ENCODE peak calls at places on chromosome 12, in eight cellular contexts. One of them, this sample, is unnamed. For H3K4me1, the result is how much of the 10 kb centered on the place peaks cover.

GRCh38 chr12:79358716-79359341 is 331.9 kb downstream of the PAWR start:
- DNase-seq in stomach: no peak
- DNase-seq in esophagus muscularis mucosa: no peak
- DNase-seq in A549: no peak
- DNase-seq in H1: no peak
- DNase-seq in transverse colon: no peak
- DNase-seq in HepG2: no peak
- DNase-seq in endothelial cell of umbilical vein: no peak
- DNase-seq in this sample: no peak

GRCh38 chr12:91940826-91941225 is 204.8 kb downstream of the BTG1 start:
- DNase-seq in stomach: no peak
- DNase-seq in esophagus muscularis mucosa: no peak
- DNase-seq in A549: no peak
- DNase-seq in H1: no peak
- DNase-seq in transverse colon: no peak
- DNase-seq in HepG2: no peak
- DNase-seq in endothelial cell of umbilical vein: no peak
- DNase-seq in this sample: no peak

GRCh38 chr12:6753772-6754356 is 923 bp upstream of the MLF2 start:
- DNase-seq in stomach: no peak
- DNase-seq in esophagus muscularis mucosa: no peak
- DNase-seq in A549: no peak
- DNase-seq in H1: no peak
- DNase-seq in transverse colon: no peak
- DNase-seq in HepG2: no peak
- DNase-seq in endothelial cell of umbilical vein: no peak
- DNase-seq in this sample: peak

GRCh38 chr12:5718680-5719079 is 226.4 kb downstream of the ANO2 start:
- DNase-seq in stomach: no peak
- DNase-seq in esophagus muscularis mucosa: no peak
- DNase-seq in A549: no peak
- DNase-seq in H1: no peak
- DNase-seq in transverse colon: no peak
- DNase-seq in HepG2: no peak
- DNase-seq in endothelial cell of umbilical vein: peak
- DNase-seq in this sample: peak

GRCh38 chr12:69779928-69780327 is 41.3 kb downstream of the RAB3IP start:
- DNase-seq in stomach: no peak
- DNase-seq in esophagus muscularis mucosa: no peak
- DNase-seq in A549: peak
- DNase-seq in H1: peak
- DNase-seq in transverse colon: no peak
- DNase-seq in HepG2: no peak
- DNase-seq in endothelial cell of umbilical vein: peak
- DNase-seq in this sample: no peak

GRCh38 chr12:46005823-46006222 is 15.4 kb upstream of the SCAF11 start:
- DNase-seq in stomach: no peak
- DNase-seq in esophagus muscularis mucosa: no peak
- DNase-seq in A549: no peak
- DNase-seq in H1: no peak
- DNase-seq in transverse colon: no peak
- DNase-seq in HepG2: no peak
- DNase-seq in endothelial cell of umbilical vein: no peak
- DNase-seq in this sample: no peak

GRCh38 chr12:101436146-101436545 is 28.6 kb upstream of the ARL1 start:
- DNase-seq in stomach: no peak
- DNase-seq in esophagus muscularis mucosa: no peak
- DNase-seq in A549: no peak
- DNase-seq in H1: no peak
- DNase-seq in transverse colon: no peak
- DNase-seq in HepG2: no peak
- DNase-seq in endothelial cell of umbilical vein: no peak
- DNase-seq in this sample: no peak

GRCh38 chr12:9869307-9870161 is at the start of gene CLEC2B:
- DNase-seq in stomach: no peak
- DNase-seq in esophagus muscularis mucosa: no peak
- DNase-seq in A549: peak
- DNase-seq in H1: no peak
- DNase-seq in transverse colon: no peak
- DNase-seq in HepG2: no peak
- DNase-seq in endothelial cell of umbilical vein: peak
- DNase-seq in this sample: no peak

GRCh38 chr12:19203013-19203412 is 73.5 kb downstream of the PLEKHA5 start:
- DNase-seq in stomach: no peak
- DNase-seq in esophagus muscularis mucosa: no peak
- DNase-seq in A549: no peak
- DNase-seq in H1: no peak
- DNase-seq in transverse colon: no peak
- DNase-seq in HepG2: no peak
- DNase-seq in endothelial cell of umbilical vein: no peak
- DNase-seq in this sample: no peak

GRCh38 chr12:93361159-93361919 is 16.4 kb upstream of the NUDT4 start:
- DNase-seq in stomach: no peak
- DNase-seq in esophagus muscularis mucosa: no peak
- DNase-seq in A549: no peak
- DNase-seq in H1: no peak
- DNase-seq in transverse colon: no peak
- DNase-seq in HepG2: no peak
- DNase-seq in endothelial cell of umbilical vein: no peak
- DNase-seq in this sample: no peak

GRCh38 chr12:43118881-43119280 is 433.1 kb downstream of the ADAMTS20 start:
- DNase-seq in stomach: no peak
- DNase-seq in esophagus muscularis mucosa: no peak
- DNase-seq in A549: no peak
- DNase-seq in H1: no peak
- DNase-seq in transverse colon: no peak
- DNase-seq in HepG2: no peak
- DNase-seq in endothelial cell of umbilical vein: no peak
- DNase-seq in this sample: no peak

GRCh38 chr12:45966486-45966885 is 23.9 kb downstream of the SCAF11 start:
- DNase-seq in stomach: no peak
- DNase-seq in esophagus muscularis mucosa: no peak
- DNase-seq in A549: peak
- DNase-seq in H1: no peak
- DNase-seq in transverse colon: no peak
- DNase-seq in HepG2: peak
- DNase-seq in endothelial cell of umbilical vein: peak
- DNase-seq in this sample: no peak

GRCh38 chr12:69332815-69333358 is 15.3 kb upstream of the LYZ start:
- DNase-seq in stomach: peak
- DNase-seq in esophagus muscularis mucosa: no peak
- DNase-seq in A549: peak
- DNase-seq in H1: no peak
- DNase-seq in transverse colon: no peak
- DNase-seq in HepG2: peak
- DNase-seq in endothelial cell of umbilical vein: no peak
- DNase-seq in this sample: peak

GRCh38 chr12:22525426-22525825 is 18.9 kb downstream of the C2CD5 start:
- DNase-seq in stomach: no peak
- DNase-seq in esophagus muscularis mucosa: no peak
- DNase-seq in A549: no peak
- DNase-seq in H1: no peak
- DNase-seq in transverse colon: no peak
- DNase-seq in HepG2: no peak
- DNase-seq in endothelial cell of umbilical vein: peak
- DNase-seq in this sample: no peak

GRCh38 chr12:20716985-20717384 is 21.9 kb downstream of the SLCO1C1 start:
- DNase-seq in stomach: no peak
- DNase-seq in esophagus muscularis mucosa: no peak
- DNase-seq in A549: no peak
- DNase-seq in H1: no peak
- DNase-seq in transverse colon: no peak
- DNase-seq in HepG2: no peak
- DNase-seq in endothelial cell of umbilical vein: no peak
- DNase-seq in this sample: no peak

GRCh38 chr12:1540690-1541089 is 53.7 kb downstream of the FBXL14 start:
- DNase-seq in stomach: no peak
- DNase-seq in esophagus muscularis mucosa: no peak
- DNase-seq in A549: no peak
- DNase-seq in H1: no peak
- DNase-seq in transverse colon: no peak
- DNase-seq in HepG2: peak
- DNase-seq in endothelial cell of umbilical vein: no peak
- DNase-seq in this sample: no peak

GRCh38 chr12:80821513-80822000 is 104.8 kb downstream of the MYF5 start:
- DNase-seq in stomach: no peak
- DNase-seq in esophagus muscularis mucosa: no peak
- DNase-seq in A549: no peak
- DNase-seq in H1: no peak
- DNase-seq in transverse colon: peak
- DNase-seq in HepG2: no peak
- DNase-seq in endothelial cell of umbilical vein: no peak
- DNase-seq in this sample: no peak

GRCh38 chr12:80818878-80819277 is 102.2 kb downstream of the MYF5 start:
- DNase-seq in stomach: no peak
- DNase-seq in esophagus muscularis mucosa: no peak
- DNase-seq in A549: no peak
- DNase-seq in H1: no peak
- DNase-seq in transverse colon: no peak
- DNase-seq in HepG2: no peak
- DNase-seq in endothelial cell of umbilical vein: no peak
- DNase-seq in this sample: no peak

GRCh38 chr12:80825506-80825905 is 108.8 kb downstream of the MYF5 start:
- DNase-seq in stomach: no peak
- DNase-seq in esophagus muscularis mucosa: no peak
- DNase-seq in A549: no peak
- DNase-seq in H1: no peak
- DNase-seq in transverse colon: no peak
- DNase-seq in HepG2: no peak
- DNase-seq in endothelial cell of umbilical vein: no peak
- DNase-seq in this sample: no peak

GRCh38 chr12:80823393-80823792 is 106.7 kb downstream of the MYF5 start:
- DNase-seq in stomach: no peak
- DNase-seq in esophagus muscularis mucosa: no peak
- DNase-seq in A549: no peak
- DNase-seq in H1: no peak
- DNase-seq in transverse colon: no peak
- DNase-seq in HepG2: no peak
- DNase-seq in endothelial cell of umbilical vein: no peak
- DNase-seq in this sample: no peak
- TF ChIP-seq POLR2A in stomach: no peak
- TF ChIP-seq POLR2A in esophagus muscularis mucosa: no peak
- TF ChIP-seq POLR2A in A549: peak
- TF ChIP-seq POLR2A in H1: no peak
- TF ChIP-seq POLR2A in transverse colon: no peak
- TF ChIP-seq POLR2A in HepG2: no peak
- TF ChIP-seq POLR2A in endothelial cell of umbilical vein: no peak
- TF ChIP-seq POLR2A in this sample: no peak

DNA sequence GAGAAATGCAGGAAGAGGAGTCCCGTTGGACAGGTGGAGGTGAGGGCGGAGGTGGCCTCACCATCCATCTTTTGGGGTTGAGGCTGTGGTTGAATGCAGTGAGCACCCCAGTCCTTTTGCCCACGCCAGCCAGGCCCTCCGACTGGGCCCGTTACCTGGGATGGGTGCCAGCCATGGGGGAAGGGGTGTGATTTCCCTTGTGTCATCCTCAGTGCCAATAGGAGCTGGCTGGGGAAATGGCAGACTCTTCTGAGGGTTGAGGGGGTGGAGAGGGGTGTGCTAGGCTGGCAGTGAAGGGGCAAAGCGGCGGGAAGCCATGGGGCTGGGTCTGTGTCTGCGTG is 9.6 kb downstream of the KCNH3 start:
- DNase-seq in stomach: no peak
- DNase-seq in esophagus muscularis mucosa: no peak
- DNase-seq in A549: no peak
- DNase-seq in H1: no peak
- DNase-seq in transverse colon: no peak
- DNase-seq in HepG2: no peak
- DNase-seq in endothelial cell of umbilical vein: no peak
- DNase-seq in this sample: no peak
- H3K4me3 ChIP-seq in stomach: peak
- H3K4me3 ChIP-seq in esophagus muscularis mucosa: peak
- H3K4me3 ChIP-seq in A549: no peak
- H3K4me3 ChIP-seq in H1: peak
- H3K4me3 ChIP-seq in transverse colon: no peak
- H3K4me3 ChIP-seq in HepG2: no peak
- H3K4me3 ChIP-seq in endothelial cell of umbilical vein: no peak
- H3K4me3 ChIP-seq in this sample: no peak

DNA sequence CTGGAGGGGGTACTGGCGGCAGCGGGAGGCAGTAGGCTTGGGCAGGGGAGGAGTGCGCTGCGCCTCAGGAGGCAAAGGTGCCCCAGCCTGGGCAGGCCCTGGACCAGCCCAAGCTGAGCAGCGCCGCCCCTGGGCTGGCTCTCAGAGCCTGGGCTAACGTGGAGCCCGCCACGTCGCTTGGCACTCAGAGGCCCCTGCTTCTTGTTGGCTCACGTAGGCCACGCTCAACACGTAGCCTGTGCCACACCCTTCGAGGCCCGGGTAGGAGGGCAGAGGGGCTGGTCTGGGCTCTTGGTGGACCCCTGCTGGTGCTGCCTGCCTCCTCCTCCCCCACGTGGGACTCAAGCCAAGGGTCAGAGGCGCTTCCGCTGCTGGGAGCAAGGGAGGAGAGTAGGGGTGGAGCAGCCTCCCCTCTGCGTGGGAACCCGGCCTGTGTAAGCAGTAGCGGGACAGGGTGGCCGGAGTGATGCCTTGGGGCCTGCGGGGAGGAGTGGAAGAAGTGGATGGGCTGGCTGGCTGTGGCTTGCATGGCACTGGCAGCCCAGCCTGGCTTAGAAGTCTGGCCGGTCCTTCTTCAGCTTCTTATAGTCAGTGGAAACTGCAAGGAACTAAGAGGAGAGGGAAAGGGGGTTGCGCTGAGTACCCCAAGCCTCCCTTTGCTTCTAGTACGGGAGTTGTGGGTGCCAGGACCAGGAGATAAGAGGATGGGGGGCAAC is 5.7 kb downstream of the SHMT2 start:
- DNase-seq in stomach: peak
- DNase-seq in esophagus muscularis mucosa: no peak
- DNase-seq in A549: no peak
- DNase-seq in H1: no peak
- DNase-seq in transverse colon: no peak
- DNase-seq in HepG2: peak
- DNase-seq in endothelial cell of umbilical vein: peak
- DNase-seq in this sample: no peak
- H3K4me1 ChIP-seq in stomach: half or more
- H3K4me1 ChIP-seq in esophagus muscularis mucosa: under half
- H3K4me1 ChIP-seq in A549: under half
- H3K4me1 ChIP-seq in H1: under half
- H3K4me1 ChIP-seq in transverse colon: under half
- H3K4me1 ChIP-seq in HepG2: half or more
- H3K4me1 ChIP-seq in endothelial cell of umbilical vein: under half
- H3K4me1 ChIP-seq in this sample: under half

GRCh38 chr12:75334384-75335030 is at the start of gene GLIPR1L1:
- DNase-seq in stomach: peak
- DNase-seq in esophagus muscularis mucosa: peak
- DNase-seq in A549: peak
- DNase-seq in H1: peak
- DNase-seq in transverse colon: peak
- DNase-seq in HepG2: peak
- DNase-seq in endothelial cell of umbilical vein: peak
- DNase-seq in this sample: peak

GRCh38 chr12:75327642-75328041 is 2.5 kb downstream of the CAPS2 start:
- DNase-seq in stomach: no peak
- DNase-seq in esophagus muscularis mucosa: no peak
- DNase-seq in A549: no peak
- DNase-seq in H1: no peak
- DNase-seq in transverse colon: no peak
- DNase-seq in HepG2: no peak
- DNase-seq in endothelial cell of umbilical vein: no peak
- DNase-seq in this sample: no peak

GRCh38 chr12:75329918-75330826 is at the start of gene CAPS2:
- DNase-seq in stomach: peak
- DNase-seq in esophagus muscularis mucosa: peak
- DNase-seq in A549: peak
- DNase-seq in H1: peak
- DNase-seq in transverse colon: peak
- DNase-seq in HepG2: peak
- DNase-seq in endothelial cell of umbilical vein: peak
- DNase-seq in this sample: peak
- TF ChIP-seq POLR2A in stomach: no peak
- TF ChIP-seq POLR2A in esophagus muscularis mucosa: peak
- TF ChIP-seq POLR2A in A549: peak
- TF ChIP-seq POLR2A in H1: no peak
- TF ChIP-seq POLR2A in transverse colon: no peak
- TF ChIP-seq POLR2A in HepG2: no peak
- TF ChIP-seq POLR2A in endothelial cell of umbilical vein: no peak
- TF ChIP-seq POLR2A in this sample: no peak

This sample was measured in body of pancreas.